ENCODE peak calls at places on chromosomes 2 and 18, in ten cellular contexts. R, T, O, D, E, X, Z, U, P and F are unnamed samples.

GRCh38 chr2:107808023-107808422 is 18.7 kb upstream of the RGPD4 start:
- DNase-seq in R (no peak), T (no peak), O (no peak), D (no peak), E (no peak), X (no peak), Z (no peak), U (no peak), P (no peak), F (no peak)

GRCh38 chr18:58221060-58221725 is 177.2 kb downstream of the NEDD4L start:
- DNase-seq in R (no peak), T (no peak), O (peak), D (peak), E (peak), X (no peak), Z (peak), U (peak), P (no peak), F (peak)

GRCh38 chr2:223041527-223042109 is 10.4 kb upstream of the KCNE4 start:
- DNase-seq in R (peak), T (no peak), O (no peak), D (peak), E (peak), X (no peak), Z (peak), U (peak), P (peak), F (peak)

GRCh38 chr2:121491566-121491965 is 39.1 kb upstream of the RNU4ATAC start:
- DNase-seq in R (no peak), T (no peak), O (no peak), D (no peak), E (no peak), X (no peak), Z (no peak), U (no peak), P (no peak), F (no peak)

GRCh38 chr2:133780099-133780996 is 212.1 kb upstream of the NCKAP5 start:
- DNase-seq in R (no peak), T (peak), O (peak), D (peak), E (peak), X (no peak), Z (peak), U (peak), P (peak), F (peak)

GRCh38 chr2:156476516-156477206 is 40.5 kb downstream of the GPD2 start:
- DNase-seq in R (no peak), T (no peak), O (no peak), D (no peak), E (peak), X (no peak), Z (peak), U (no peak), P (no peak), F (peak)

GRCh38 chr2:137367361-137367760 is 596.9 kb upstream of the HNMT start:
- DNase-seq in R (no peak), T (no peak), O (no peak), D (no peak), E (peak), X (no peak), Z (peak), U (no peak), P (no peak), F (no peak)

GRCh38 chr2:215728504-215729065 is 284.8 kb downstream of the MREG start:
- DNase-seq in R (no peak), T (no peak), O (no peak), D (no peak), E (peak), X (no peak), Z (peak), U (no peak), P (peak), F (peak)

GRCh38 chr18:37452697-37453385 is 112.8 kb downstream of the CELF4 start:
- DNase-seq in R (no peak), T (no peak), O (peak), D (no peak), E (no peak), X (no peak), Z (peak), U (no peak), P (no peak), F (no peak)

GRCh38 chr2:2840101-2840531 is 509.0 kb upstream of the MYT1L start:
- DNase-seq in R (no peak), T (no peak), O (no peak), D (peak), E (no peak), X (no peak), Z (no peak), U (no peak), P (no peak), F (no peak)

GRCh38 chr2:239240480-239240881 is 160.3 kb downstream of the HDAC4 start:
- DNase-seq in R (no peak), T (no peak), O (no peak), D (peak), E (no peak), X (no peak), Z (no peak), U (no peak), P (no peak), F (no peak)

GRCh38 chr2:74725287-74725686 is 71.2 kb downstream of the SEMA4F start:
- DNase-seq in R (no peak), T (no peak), O (no peak), D (no peak), E (no peak), X (no peak), Z (peak), U (no peak), P (no peak), F (no peak)

GRCh38 chr2:173079141-173079540 is 3.5 kb downstream of the MAP3K20 start:
- DNase-seq in R (no peak), T (no peak), O (no peak), D (no peak), E (no peak), X (no peak), Z (no peak), U (no peak), P (no peak), F (no peak)

GRCh38 chr2:173075056-173075780 is 428 bp upstream of the MAP3K20 start:
- DNase-seq in R (no peak), T (peak), O (no peak), D (no peak), E (no peak), X (no peak), Z (no peak), U (no peak), P (no peak), F (no peak)

GRCh38 chr2:173077506-173078177 is 2.0 kb downstream of the MAP3K20 start:
- DNase-seq in R (no peak), T (no peak), O (no peak), D (no peak), E (no peak), X (no peak), Z (peak), U (no peak), P (no peak), F (no peak)

GRCh38 chr2:173076557-173077345 is 1.1 kb downstream of the MAP3K20 start:
- DNase-seq in R (peak), T (peak), O (peak), D (peak), E (no peak), X (no peak), Z (peak), U (no peak), P (peak), F (peak)

GRCh38 chr2:173075781-173076556 is at the start of gene MAP3K20:
- DNase-seq in R (peak), T (peak), O (peak), D (peak), E (no peak), X (no peak), Z (peak), U (peak), P (peak), F (peak)
- H3K27ac ChIP-seq in R (peak), T (no peak), O (peak), D (peak), E (peak), X (no peak), Z (peak), U (peak), P (peak), F (peak)

DNA sequence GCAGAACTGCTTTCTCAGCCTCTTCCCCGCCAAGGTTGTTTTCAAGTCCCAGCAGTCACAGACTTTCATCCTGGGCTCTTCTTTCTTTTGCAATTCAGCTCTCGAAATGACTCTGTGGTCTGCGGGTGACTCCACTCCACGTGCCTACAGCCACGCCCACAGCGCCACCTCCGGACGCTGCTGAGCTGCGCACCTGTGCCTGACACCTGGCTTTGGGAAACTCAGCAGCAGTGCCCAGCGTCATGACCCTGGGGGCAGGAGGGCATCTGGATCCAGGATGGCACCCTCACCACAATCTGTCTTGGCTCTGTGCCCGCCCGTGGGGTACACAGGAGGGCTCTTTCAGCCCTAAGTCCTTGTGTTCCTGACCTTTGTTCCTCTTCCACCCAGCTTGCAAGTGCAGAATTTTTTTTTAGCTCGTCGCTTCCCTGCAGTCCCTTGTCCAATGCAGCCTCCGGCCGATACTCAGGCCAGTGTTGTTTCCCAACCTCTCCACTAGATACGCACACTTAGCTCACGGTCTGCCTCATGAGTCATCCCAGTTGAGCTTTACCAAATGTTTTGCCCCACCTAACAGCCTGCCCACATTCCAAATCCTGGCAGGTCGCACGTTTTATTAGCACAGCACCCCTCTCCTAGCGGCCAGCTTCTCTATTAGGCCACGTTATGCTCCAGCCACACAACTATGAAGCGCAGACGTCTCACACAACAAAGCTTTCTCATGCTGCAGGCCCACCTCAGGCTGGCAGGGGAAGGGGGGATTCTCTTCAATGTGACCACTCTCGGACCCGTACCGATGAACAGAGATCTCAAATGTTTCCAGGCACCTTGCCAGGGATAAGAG is 6.5 kb upstream of the CAPN10 start:
- DNase-seq in R (peak), T (peak), O (no peak), D (peak), E (peak), X (peak), Z (peak), U (peak), P (peak), F (peak)
- TF ChIP-seq CTCF in R (no peak), T (peak), O (peak), D (peak), E (peak), X (peak), Z (peak), U (peak), P (no peak), F (peak)

GRCh38 chr2:86072271-86072858 is 33.3 kb downstream of the POLR1A start:
- DNase-seq in R (peak), T (no peak), O (peak), D (no peak), E (peak), X (no peak), Z (no peak), U (peak), P (peak), F (no peak)
- H3K27ac ChIP-seq in R (no peak), T (no peak), O (peak), D (no peak), E (no peak), X (no peak), Z (no peak), U (peak), P (peak), F (peak)

DNA sequence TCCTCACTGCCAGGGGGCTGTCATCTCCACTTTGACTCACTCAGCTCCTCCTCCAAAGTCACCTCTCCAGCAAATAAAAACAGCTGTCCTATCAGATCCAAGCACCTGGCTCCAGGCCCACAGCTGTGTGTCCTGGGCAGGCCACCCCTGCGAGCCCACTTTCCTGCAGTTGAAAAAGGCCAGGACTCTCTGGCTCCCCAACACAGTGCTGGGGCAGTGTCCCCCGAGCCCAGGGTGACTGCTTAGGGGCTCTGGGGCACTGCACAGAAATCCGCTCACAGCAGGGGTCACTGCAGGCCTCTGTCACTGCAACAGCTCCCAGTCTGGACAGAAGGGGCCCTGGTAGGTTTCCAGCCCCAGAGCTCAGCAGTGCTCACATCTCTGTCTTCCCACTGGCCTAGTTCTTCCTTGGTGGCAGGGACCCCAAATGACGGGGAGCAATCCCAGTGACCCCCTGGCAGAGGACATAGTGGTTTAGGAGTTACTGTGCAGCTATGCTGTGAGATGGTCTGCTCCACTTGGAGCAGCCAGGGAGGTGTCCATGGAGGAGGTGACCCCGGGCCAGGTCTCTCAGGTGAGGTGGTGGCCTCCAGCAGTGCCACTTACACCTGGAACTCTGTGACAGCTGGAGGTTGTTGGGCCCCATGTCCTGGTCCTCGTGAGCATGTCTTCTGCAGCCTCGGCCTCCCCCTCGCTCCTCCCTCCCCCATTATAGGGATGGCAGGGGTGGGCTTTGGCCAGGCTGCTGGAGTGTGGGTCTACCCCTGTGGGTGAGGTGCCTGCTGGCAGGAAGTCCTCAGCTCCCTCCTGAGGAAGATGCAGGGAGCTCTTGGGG is 35.5 kb downstream of the HS6ST1 start:
- DNase-seq in R (peak), T (no peak), O (no peak), D (no peak), E (no peak), X (no peak), Z (no peak), U (no peak), P (no peak), F (no peak)
- TF ChIP-seq CTCF in R (no peak), T (no peak), O (peak), D (no peak), E (peak), X (no peak), Z (peak), U (no peak), P (no peak), F (no peak)

GRCh38 chr2:62347563-62348270 is 151.8 kb downstream of the B3GNT2 start:
- DNase-seq in R (no peak), T (no peak), O (no peak), D (no peak), E (no peak), X (no peak), Z (no peak), U (no peak), P (no peak), F (no peak)
- H3K27ac ChIP-seq in R (no peak), T (no peak), O (no peak), D (no peak), E (no peak), X (no peak), Z (no peak), U (no peak), P (no peak), F (no peak)

GRCh38 chr2:7061921-7062320 is 144.7 kb downstream of the RNF144A start:
- DNase-seq in R (no peak), T (no peak), O (no peak), D (no peak), E (no peak), X (no peak), Z (no peak), U (no peak), P (no peak), F (no peak)

GRCh38 chr2:7060156-7060555 is 142.9 kb downstream of the RNF144A start:
- DNase-seq in R (no peak), T (no peak), O (no peak), D (no peak), E (no peak), X (no peak), Z (no peak), U (no peak), P (no peak), F (no peak)

GRCh38 chr2:7061436-7061779 is 144.2 kb downstream of the RNF144A start:
- DNase-seq in R (no peak), T (no peak), O (no peak), D (no peak), E (no peak), X (no peak), Z (no peak), U (no peak), P (no peak), F (no peak)

GRCh38 chr2:7057865-7058400 is 140.7 kb downstream of the RNF144A start:
- DNase-seq in R (no peak), T (no peak), O (no peak), D (no peak), E (no peak), X (no peak), Z (no peak), U (no peak), P (no peak), F (no peak)

GRCh38 chr2:7060602-7061435 is 143.6 kb downstream of the RNF144A start:
- DNase-seq in R (no peak), T (no peak), O (no peak), D (no peak), E (no peak), X (no peak), Z (no peak), U (no peak), P (no peak), F (no peak)
- TF ChIP-seq CTCF in R (no peak), T (no peak), O (no peak), D (no peak), E (no peak), X (no peak), Z (no peak), U (no peak), P (no peak), F (no peak)

DNA sequence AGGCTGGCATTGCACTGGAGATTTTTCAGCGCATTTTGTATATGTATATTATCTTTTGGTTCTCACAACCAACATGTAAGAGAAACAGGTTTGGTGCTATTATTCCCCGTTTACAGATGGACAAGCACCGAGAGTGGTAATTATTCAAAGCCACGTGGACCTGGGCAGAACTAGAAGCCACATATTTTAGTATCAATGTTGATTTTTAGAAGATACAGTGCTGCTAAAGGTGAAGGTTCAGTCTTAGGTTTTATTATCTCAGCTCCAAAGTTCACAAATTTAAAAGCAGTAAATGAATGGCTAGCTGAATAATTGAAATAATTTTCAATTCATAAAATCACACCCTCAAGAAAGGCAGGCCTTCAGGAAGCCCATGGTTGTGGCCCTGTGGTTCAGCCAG is 400.6 kb upstream of the ID2 start:
- DNase-seq in R (no peak), T (no peak), O (no peak), D (no peak), E (no peak), X (no peak), Z (no peak), U (no peak), P (no peak), F (no peak)
- H3K27ac ChIP-seq in R (no peak), T (no peak), O (no peak), D (no peak), E (no peak), X (no peak), Z (no peak), U (no peak), P (no peak), F (no peak)

GRCh38 chr2:191217580-191217979 is 27.6 kb upstream of the MYO1B start:
- DNase-seq in R (no peak), T (no peak), O (no peak), D (no peak), E (peak), X (no peak), Z (peak), U (no peak), P (no peak), F (peak)

GRCh38 chr2:191215205-191215604 is 30.0 kb upstream of the MYO1B start:
- DNase-seq in R (no peak), T (no peak), O (no peak), D (no peak), E (no peak), X (no peak), Z (no peak), U (no peak), P (no peak), F (no peak)

GRCh38 chr2:191220671-191221070 is 24.5 kb upstream of the MYO1B start:
- DNase-seq in R (no peak), T (no peak), O (no peak), D (no peak), E (no peak), X (no peak), Z (no peak), U (no peak), P (no peak), F (no peak)

GRCh38 chr2:191215666-191216065 is 29.5 kb upstream of the MYO1B start:
- DNase-seq in R (no peak), T (no peak), O (peak), D (no peak), E (no peak), X (no peak), Z (no peak), U (no peak), P (no peak), F (no peak)

GRCh38 chr2:191218292-191218898 is 26.8 kb upstream of the MYO1B start:
- DNase-seq in R (no peak), T (peak), O (no peak), D (peak), E (peak), X (no peak), Z (peak), U (peak), P (no peak), F (no peak)
- TF ChIP-seq CTCF in R (peak), T (peak), O (peak), D (peak), E (peak), X (peak), Z (peak), U (peak), P (peak), F (peak)

GRCh38 chr18:23377669-23378469 is 75.2 kb upstream of the RIOK3 start:
- DNase-seq in R (no peak), T (no peak), O (no peak), D (no peak), E (peak), X (no peak), Z (peak), U (no peak), P (no peak), F (peak)
- H3K27ac ChIP-seq in R (no peak), T (no peak), O (peak), D (no peak), E (peak), X (no peak), Z (peak), U (no peak), P (peak), F (peak)